ENCODE peak calls at places on chromosomes 16 and 17, in four cellular contexts. O is neuronal stem cell, H is pancreas, K is tibial nerve. U is an unnamed sample.

GRCh38 chr17:74521701-74522201 is 9.5 kb downstream of the CD300LB start:
- DNase-seq in O (no peak), H (no peak), K (no peak), U (no peak)

GRCh38 chr16:1828645-1829410 is 1.8 kb downstream of the FAHD1 start:
- DNase-seq in O (no peak), H (no peak), K (no peak), U (no peak)

GRCh38 chr16:88763502-88764053 is 21.4 kb downstream of the PIEZO1 start:
- DNase-seq in O (peak; percentile 80), H (no peak), K (no peak), U (peak; percentile 54)

GRCh38 chr16:5581963-5582362 is 484.4 kb upstream of the EEF2KMT start:
- DNase-seq in O (no peak), H (no peak), K (no peak), U (no peak)

GRCh38 chr17:70658840-70659239 is 489.5 kb downstream of the KCNJ2 start:
- DNase-seq in O (no peak), H (no peak), K (no peak), U (no peak)

GRCh38 chr16:54280751-54281150 is 5.8 kb downstream of the IRX3 start:
- DNase-seq in O (no peak), H (peak; percentile 27), K (no peak), U (no peak)

GRCh38 chr16:47815655-47816054 is 340.1 kb downstream of the ABCC12 start:
- DNase-seq in O (no peak), H (no peak), K (no peak), U (no peak)

GRCh38 chr17:75326587-75326955 is 37.3 kb upstream of the SLC25A19 start:
- DNase-seq in O (no peak), H (no peak), K (no peak), U (no peak)

GRCh38 chr16:85349413-85350145 is 237.3 kb upstream of the CIBAR2 start:
- DNase-seq in O (no peak), H (no peak), K (no peak), U (no peak)

GRCh38 chr16:88785106-88785924 is at the start of gene PIEZO1:
- DNase-seq in O (no peak), H (peak; percentile 91), K (peak; percentile 63), U (peak; percentile 78)

GRCh38 chr17:3828151-3828851 is 17.7 kb downstream of the NCBP3 start:
- DNase-seq in O (no peak), H (no peak), K (no peak), U (no peak)

GRCh38 chr16:54359086-54359485 is 72.5 kb upstream of the IRX3 start:
- DNase-seq in O (no peak), H (no peak), K (no peak), U (no peak)

GRCh38 chr16:4892356-4893102 is 44.4 kb downstream of the PPL start:
- DNase-seq in O (no peak), H (no peak), K (no peak), U (no peak)

GRCh38 chr16:73051903-73052302 is 4.0 kb upstream of the ZFHX3 start:
- DNase-seq in O (no peak), H (no peak), K (no peak), U (no peak)

GRCh38 chr17:55300479-55301290 is 35.9 kb downstream of the HLF start:
- DNase-seq in O (no peak), H (no peak), K (no peak), U (no peak)

GRCh38 chr17:12756786-12757185 is 32.5 kb upstream of the ARHGAP44 start:
- DNase-seq in O (no peak), H (no peak), K (no peak), U (no peak)

GRCh38 chr16:69481901-69482341 is 57.5 kb downstream of the CYB5B start:
- DNase-seq in O (no peak), H (no peak), K (peak; percentile 66), U (no peak)

GRCh38 chr17:50774225-50774803 is 7.0 kb upstream of the ANKRD40CL start:
- DNase-seq in O (no peak), H (no peak), K (no peak), U (no peak)

GRCh38 chr17:2018716-2019490 is 6.2 kb downstream of the RTN4RL1 start:
- DNase-seq in O (no peak), H (no peak), K (no peak), U (no peak)

GRCh38 chr16:70768205-70768580 is 32.8 kb downstream of the VAC14 start:
- DNase-seq in O (no peak), H (no peak), K (no peak), U (no peak)

GRCh38 chr17:17156107-17156506 is 50.0 kb downstream of the PLD6 start:
- DNase-seq in O (no peak), H (no peak), K (no peak), U (no peak)

GRCh38 chr16:73365010-73365409 is 317.1 kb upstream of the ZFHX3 start:
- DNase-seq in O (no peak), H (peak; percentile 66), K (no peak), U (peak; percentile 24)

GRCh38 chr17:61221597-61222471 is 177.8 kb upstream of the TBX2 start:
- DNase-seq in O (no peak), H (no peak), K (no peak), U (no peak)

GRCh38 chr17:8947201-8947600 is 18.3 kb downstream of the PIK3R5 start:
- DNase-seq in O (no peak), H (no peak), K (no peak), U (no peak)

GRCh38 chr16:23317266-23317661 is 15.2 kb downstream of the SCNN1B start:
- DNase-seq in O (no peak), H (no peak), K (no peak), U (no peak)

GRCh38 chr17:8222380-8222629 is 11.9 kb upstream of the AURKB start:
- DNase-seq in O (no peak), H (no peak), K (no peak), U (no peak)

GRCh38 chr16:81214745-81215166 is 23.7 kb upstream of the BCO1 start:
- DNase-seq in O (no peak), H (no peak), K (no peak), U (peak; percentile 40)

GRCh38 chr16:68355447-68356248 is 44.8 kb downstream of the PRMT7 start:
- DNase-seq in O (no peak), H (no peak), K (no peak), U (no peak)

GRCh38 chr16:7505495-7505894 is 172.8 kb downstream of the RBFOX1 start:
- DNase-seq in O (no peak), H (no peak), K (no peak), U (no peak)

GRCh38 chr17:64448665-64449512 is at the start of gene MILR1:
- DNase-seq in O (no peak), H (no peak), K (no peak), U (no peak)

GRCh38 chr17:5740937-5741336 is 156.6 kb upstream of the NLRP1 start:
- DNase-seq in O (no peak), H (no peak), K (no peak), U (no peak)

GRCh38 chr16:79767597-79768280 is 167.2 kb upstream of the MAF start:
- DNase-seq in O (peak; percentile 23), H (peak; percentile 60), K (no peak), U (no peak)

GRCh38 chr17:15157051-15157450 is 108.1 kb downstream of the PMP22 start:
- DNase-seq in O (no peak), H (no peak), K (no peak), U (no peak)

GRCh38 chr17:21246698-21247097 is 6.5 kb downstream of the NATD1 start:
- DNase-seq in O (no peak), H (no peak), K (no peak), U (no peak)

GRCh38 chr17:21247859-21248258 is 5.4 kb downstream of the NATD1 start:
- DNase-seq in O (no peak), H (no peak), K (no peak), U (no peak)

GRCh38 chr17:21249086-21249795 is 4.0 kb downstream of the NATD1 start:
- DNase-seq in O (no peak), H (no peak), K (no peak), U (no peak)

GRCh38 chr17:21249911-21250703 is 3.1 kb downstream of the NATD1 start:
- DNase-seq in O (no peak), H (no peak), K (no peak), U (no peak)

DNA sequence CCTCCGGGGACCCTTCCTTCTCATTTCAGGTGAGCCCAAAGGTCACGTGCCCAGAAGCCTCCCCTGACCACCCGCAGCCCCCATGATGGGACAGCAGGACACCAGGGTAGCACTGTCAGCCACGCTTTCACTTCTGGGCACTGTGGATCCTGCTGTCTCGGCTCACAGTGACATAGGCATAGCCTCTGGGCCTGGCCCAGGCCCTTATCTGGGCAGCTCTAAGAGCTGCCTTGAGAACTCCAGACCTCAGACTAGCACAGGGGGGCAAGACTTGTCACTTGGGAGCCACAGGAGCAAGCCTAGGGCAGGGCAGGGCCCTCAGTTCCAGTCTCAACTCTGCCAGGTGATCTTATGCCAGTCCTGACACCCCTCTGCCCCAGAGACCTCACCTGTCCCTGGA is 4.7 kb downstream of the NATD1 start:
- DNase-seq in O (no peak), H (no peak), K (no peak), U (no peak)
- H3K4me1 ChIP-seq in O (no peaks in the 10 kb centered on the region), H (peaks cover under 1% of the 10 kb centered on the region), K (peaks cover 21% of the 10 kb centered on the region), U (peaks cover under 1% of the 10 kb centered on the region)

DNA sequence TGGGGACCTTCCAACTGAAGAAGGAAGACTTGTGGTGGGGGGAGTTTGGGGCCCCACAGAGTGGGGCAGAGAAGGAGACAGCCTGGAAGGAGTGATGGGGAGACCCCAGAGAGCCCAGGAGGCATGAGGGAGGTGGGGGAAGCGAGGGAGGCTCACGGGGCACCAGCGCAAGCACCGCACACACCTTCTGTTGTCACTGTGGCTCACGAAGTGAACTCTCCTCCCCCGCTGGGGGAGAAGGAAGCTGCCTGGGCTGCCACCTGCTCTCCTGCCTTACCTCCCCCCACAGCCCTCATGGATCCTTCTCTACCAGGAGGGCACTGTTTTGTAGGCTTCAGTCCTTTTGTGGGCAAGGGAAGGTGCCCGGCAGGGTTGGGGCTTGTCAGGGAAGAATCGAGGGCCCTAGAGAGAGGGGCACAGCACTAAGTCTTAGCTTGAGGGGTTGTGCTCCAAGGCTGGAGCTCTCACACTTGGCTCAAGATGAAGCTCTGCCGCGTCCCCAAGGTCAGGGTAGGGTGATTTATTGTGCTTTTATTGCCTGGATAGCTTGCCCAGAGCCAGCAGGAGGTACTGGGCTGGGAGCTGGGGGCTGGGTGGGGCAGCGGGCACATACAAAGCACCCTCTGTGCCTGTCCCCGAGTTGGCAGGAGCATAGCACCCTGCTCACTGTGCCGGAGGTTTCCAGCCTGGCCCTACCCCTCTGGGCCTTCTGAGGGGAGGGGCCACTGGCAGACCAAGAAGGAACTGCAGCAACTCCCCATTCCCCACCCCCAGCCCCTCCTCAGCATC is 4.6 kb upstream of the STARD3 start:
- DNase-seq in O (no peak), H (no peak), K (no peak), U (no peak)
- H3K4me3 ChIP-seq in O (no peak overlapping the region), H (peak overlapping the region; percentile 9), K (no peak overlapping the region), U (no peak overlapping the region)

GRCh38 chr17:36947922-36948716 is 635 bp upstream of the AATF start:
- DNase-seq in O (no peak), H (no peak), K (no peak), U (no peak)
- H3K27me3 ChIP-seq in O (peaks cover 51% of the 10 kb centered on the region), H (peaks cover 10% of the 10 kb centered on the region), K (peaks cover 47% of the 10 kb centered on the region), U (no peaks in the 10 kb centered on the region)

DNA sequence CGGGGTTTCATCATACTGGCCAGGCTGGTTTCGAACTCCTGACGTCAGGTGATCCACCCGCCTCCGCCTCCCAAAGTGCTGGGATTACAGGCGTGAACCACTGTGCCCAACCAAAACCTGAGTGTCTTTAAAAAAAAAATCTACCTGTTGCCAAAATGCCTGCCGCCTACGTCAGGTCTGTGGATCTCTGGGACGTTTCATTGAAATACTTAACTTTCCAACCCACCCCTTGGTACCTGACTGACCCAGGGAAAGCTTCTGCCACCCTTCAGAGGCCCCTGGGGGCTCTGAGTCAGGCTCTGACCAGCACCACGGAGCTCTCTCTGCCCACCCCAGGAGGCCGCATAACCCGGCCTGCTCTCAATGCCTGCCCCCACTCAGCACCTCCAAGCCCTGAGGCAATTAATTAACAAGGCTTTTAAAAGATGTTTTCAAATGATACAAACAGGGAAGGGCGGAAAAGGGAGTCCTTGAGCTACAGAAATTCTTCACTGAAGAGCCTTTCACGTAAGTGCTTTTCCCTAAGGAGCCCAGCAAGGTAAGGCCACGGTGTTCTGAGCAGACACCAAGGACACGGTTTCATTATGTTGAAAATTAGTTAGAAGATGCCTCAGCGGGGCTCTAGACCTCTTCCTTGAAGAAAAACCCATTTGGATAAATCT is 29.3 kb upstream of the GSG1L start:
- DNase-seq in O (no peak), H (peak; percentile 15), K (no peak), U (peak; percentile 13)
- H3K4me1 ChIP-seq in O (no peaks in the 10 kb centered on the region), H (no peaks in the 10 kb centered on the region), K (no peaks in the 10 kb centered on the region), U (peaks cover 8% of the 10 kb centered on the region)